ENCODE peak calls at places on chromosomes 11 and 22, in six cellular contexts. U is K562, V is kidney, B is neuronal stem cell, L is neural progenitor cell, M is fibroblast of lung. S is an unnamed sample.
A peak's percentile ranks its signal among the peaks of the same experiment; 100 is the strongest.

GRCh38 chr11:93221539-93221938 is 23.7 kb upstream of the SLC36A4 start:
- DNase-seq in U (no peak), V (no peak), B (no peak), L (no peak), M (no peak), S (no peak)

GRCh38 chr11:70456921-70457532 is 58.7 kb downstream of the CTTN start:
- DNase-seq in U (peak; percentile 57), V (no peak), B (no peak), L (no peak), M (peak; percentile 58), S (no peak)

GRCh38 chr11:35734669-35735068 is 72.1 kb downstream of the TRIM44 start:
- DNase-seq in U (no peak), V (no peak), B (no peak), L (no peak), M (no peak), S (no peak)

GRCh38 chr22:49012695-49013094 is 815.0 kb downstream of the BRD1 start:
- DNase-seq in U (no peak), V (no peak), B (no peak), L (no peak), M (no peak), S (no peak)

GRCh38 chr11:71539017-71539416 is 1.2 kb downstream of the KRTAP5-8 start:
- DNase-seq in U (no peak), V (no peak), B (no peak), L (no peak), M (no peak), S (no peak)

GRCh38 chr11:65861165-65861505 is 902 bp downstream of the MUS81 start:
- DNase-seq in U (peak; percentile 29), V (no peak), B (no peak), L (peak; percentile 43), M (peak; percentile 12), S (no peak)

GRCh38 chr11:74257934-74258553 is 53.4 kb downstream of the P4HA3 start:
- DNase-seq in U (no peak), V (no peak), B (no peak), L (no peak), M (peak; percentile 61), S (no peak)

GRCh38 chr11:7020183-7020917 is at the start of the genes NLRP14 and ZNF214:
- DNase-seq in U (peak; percentile 66), V (peak; percentile 97), B (peak; percentile 95), L (peak; percentile 98), M (peak; percentile 92), S (peak; percentile 94)

DNA sequence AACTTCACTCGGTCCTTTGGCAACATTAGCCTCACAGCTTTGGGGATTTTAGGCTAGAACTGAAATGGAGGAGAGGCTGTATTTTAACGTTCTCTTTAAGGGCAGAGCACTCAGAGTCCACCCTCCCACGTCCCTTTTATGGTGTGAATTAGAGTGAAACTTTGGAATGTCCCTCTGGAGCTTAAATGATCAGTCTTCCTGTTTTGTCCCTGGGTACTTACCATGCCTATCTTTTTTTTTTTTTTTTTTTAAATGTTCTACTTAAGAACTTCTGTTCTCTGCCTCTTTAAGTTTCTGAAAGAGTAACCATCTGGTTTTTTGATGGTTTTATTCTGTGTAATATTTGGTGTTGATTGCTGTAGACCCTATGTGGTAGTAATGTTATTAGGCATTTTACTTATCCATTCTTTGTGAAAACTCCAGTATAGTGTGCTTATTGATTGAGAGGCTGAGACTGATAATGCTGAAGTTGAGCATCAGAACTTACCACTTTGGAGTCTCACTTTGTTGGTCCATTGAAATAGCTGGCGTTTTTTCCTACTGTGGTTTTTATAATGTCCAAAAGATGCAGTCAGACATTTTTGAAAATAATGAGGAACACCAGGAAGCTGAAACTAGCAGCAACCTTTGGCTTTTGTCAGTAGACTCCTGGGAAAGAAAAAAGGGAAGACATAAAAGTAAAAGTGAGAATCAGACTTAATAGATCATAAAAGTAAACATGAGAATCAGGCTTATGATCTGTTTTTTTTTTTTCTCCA is 11.6 kb downstream of the UVRAG start:
- DNase-seq in U (no peak), V (no peak), B (no peak), L (peak; percentile 25), M (peak; percentile 41), S (no peak)
- H3K9ac ChIP-seq in U (no peak overlapping the region), V (peak overlapping the region; percentile 20), B (no peak overlapping the region), L (no peak overlapping the region), M (no peak overlapping the region), S (no peak overlapping the region)

GRCh38 chr11:96116341-96116740 is 192.4 kb upstream of the MTMR2 start:
- DNase-seq in U (no peak), V (no peak), B (no peak), L (no peak), M (no peak), S (no peak)

GRCh38 chr11:96113100-96113710 is 189.3 kb upstream of the MTMR2 start:
- DNase-seq in U (no peak), V (no peak), B (no peak), L (no peak), M (peak; percentile 78), S (no peak)

GRCh38 chr11:96111308-96111707 is 187.4 kb upstream of the MTMR2 start:
- DNase-seq in U (peak; percentile 16), V (no peak), B (no peak), L (peak; percentile 14), M (no peak), S (no peak)

GRCh38 chr11:96112192-96113099 is 188.5 kb upstream of the MTMR2 start:
- DNase-seq in U (no peak), V (no peak), B (no peak), L (no peak), M (no peak), S (no peak)

DNA sequence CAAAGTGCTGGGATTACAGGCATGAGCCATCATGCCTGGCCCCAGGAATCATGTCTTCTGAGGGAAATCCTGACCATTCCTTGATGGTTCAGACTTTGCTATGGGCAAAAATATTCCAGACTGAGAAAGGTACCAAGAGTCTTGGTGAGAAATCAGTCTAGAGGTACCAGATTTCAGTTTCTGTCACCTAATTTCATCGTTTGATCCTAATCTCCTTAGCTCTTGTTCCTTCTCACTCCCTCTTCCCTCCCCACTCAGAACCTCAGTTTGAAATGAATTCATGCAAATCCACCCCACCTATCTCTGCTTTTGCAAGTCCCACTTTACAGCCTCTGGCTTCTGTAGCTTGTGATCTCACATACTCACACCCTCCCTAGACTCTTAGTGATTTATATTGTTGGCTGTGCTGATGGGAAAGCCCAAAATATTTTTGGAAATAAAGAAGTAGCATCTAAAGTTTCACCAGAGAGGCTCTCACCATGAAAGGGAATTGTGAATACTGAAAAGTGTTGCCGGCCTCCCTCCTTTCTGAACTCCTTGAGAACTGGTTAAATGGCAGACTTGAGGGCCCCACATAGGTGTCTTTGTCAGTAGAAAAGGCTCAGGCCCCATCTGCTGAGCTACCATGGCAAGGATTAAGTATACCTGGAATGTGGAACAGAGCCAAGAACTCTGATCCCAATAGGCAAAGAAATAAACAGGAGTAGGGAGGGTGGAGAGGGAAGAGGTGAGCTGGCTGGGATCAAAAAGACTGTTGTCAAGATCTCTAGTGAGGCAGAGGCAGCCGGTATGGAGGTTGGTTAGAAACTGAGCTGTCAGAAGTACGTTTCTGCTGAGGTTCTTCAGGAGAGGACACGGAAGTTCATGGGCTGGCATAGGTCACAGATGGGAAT is 190.5 kb upstream of the MTMR2 start:
- DNase-seq in U (no peak), V (no peak), B (no peak), L (no peak), M (no peak), S (no peak)
- H3K9ac ChIP-seq in U (no peak overlapping the region), V (no peak overlapping the region), B (no peak overlapping the region), L (no peak overlapping the region), M (no peak overlapping the region), S (no peak overlapping the region)

DNA sequence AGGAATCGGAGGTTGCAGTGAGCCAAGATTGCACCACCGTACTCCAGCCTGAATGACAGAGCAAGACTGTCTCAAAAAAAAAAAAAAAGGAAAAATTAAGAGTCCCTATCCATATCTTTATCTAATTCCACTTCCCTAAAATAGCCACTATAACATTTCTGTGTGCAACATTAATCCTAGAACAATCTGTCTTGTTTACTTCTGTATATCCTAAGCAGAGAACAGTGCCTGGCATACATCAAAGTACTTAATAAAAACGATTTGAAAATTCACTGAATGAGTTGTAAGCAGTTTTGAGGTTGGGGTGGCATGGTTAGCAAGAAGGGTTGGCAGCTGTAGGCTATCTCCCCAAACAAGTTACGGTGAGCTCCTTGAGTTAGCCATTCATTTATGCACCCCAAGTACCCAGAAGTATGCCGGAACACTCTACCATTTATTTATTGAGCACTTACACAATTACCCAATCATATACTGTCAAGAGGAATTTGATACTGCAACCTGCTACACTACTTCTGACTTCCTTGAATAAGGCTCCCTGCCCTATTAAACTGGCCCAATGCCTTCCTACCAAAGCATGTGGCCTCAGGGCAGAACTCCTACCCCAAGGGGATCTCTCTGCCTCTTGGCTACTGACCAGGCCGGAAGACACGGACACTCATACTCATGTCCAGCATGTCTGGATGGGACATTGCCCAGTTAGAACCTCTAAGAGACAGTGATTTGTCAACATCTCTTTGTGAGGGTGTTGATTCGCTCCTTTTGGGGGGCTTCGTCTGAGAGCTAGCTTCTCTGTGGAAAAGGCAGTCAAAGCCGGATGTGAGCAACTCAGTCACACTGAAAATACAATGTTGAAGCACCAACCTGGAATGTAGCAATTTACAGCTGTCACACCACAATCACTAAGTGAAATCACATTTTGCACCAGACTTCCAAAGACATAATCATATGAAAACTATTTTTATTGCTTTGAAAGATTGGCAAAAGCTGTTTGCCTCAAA is 16.3 kb upstream of the TMEM41B start:
- DNase-seq in U (no peak), V (no peak), B (no peak), L (no peak), M (peak; percentile 68), S (no peak)
- H3K9ac ChIP-seq in U (no peak overlapping the region), V (no peak overlapping the region), B (no peak overlapping the region), L (no peak overlapping the region), M (no peak overlapping the region), S (no peak overlapping the region)

GRCh38 chr11:118615996-118616395 is 8.6 kb downstream of the PHLDB1 start:
- DNase-seq in U (no peak), V (peak; percentile 59), B (no peak), L (peak; percentile 78), M (no peak), S (no peak)

GRCh38 chr11:118620529-118621070 is 13.2 kb downstream of the PHLDB1 start:
- DNase-seq in U (peak; percentile 80), V (peak; percentile 68), B (no peak), L (no peak), M (peak; percentile 15), S (no peak)

GRCh38 chr11:118619444-118620205 is 12.2 kb downstream of the PHLDB1 start:
- DNase-seq in U (no peak), V (peak; percentile 70), B (no peak), L (no peak), M (peak; percentile 98), S (no peak)

GRCh38 chr11:118618991-118619375 is 11.6 kb downstream of the PHLDB1 start:
- DNase-seq in U (no peak), V (peak; percentile 63), B (no peak), L (no peak), M (peak; percentile 94), S (no peak)

DNA sequence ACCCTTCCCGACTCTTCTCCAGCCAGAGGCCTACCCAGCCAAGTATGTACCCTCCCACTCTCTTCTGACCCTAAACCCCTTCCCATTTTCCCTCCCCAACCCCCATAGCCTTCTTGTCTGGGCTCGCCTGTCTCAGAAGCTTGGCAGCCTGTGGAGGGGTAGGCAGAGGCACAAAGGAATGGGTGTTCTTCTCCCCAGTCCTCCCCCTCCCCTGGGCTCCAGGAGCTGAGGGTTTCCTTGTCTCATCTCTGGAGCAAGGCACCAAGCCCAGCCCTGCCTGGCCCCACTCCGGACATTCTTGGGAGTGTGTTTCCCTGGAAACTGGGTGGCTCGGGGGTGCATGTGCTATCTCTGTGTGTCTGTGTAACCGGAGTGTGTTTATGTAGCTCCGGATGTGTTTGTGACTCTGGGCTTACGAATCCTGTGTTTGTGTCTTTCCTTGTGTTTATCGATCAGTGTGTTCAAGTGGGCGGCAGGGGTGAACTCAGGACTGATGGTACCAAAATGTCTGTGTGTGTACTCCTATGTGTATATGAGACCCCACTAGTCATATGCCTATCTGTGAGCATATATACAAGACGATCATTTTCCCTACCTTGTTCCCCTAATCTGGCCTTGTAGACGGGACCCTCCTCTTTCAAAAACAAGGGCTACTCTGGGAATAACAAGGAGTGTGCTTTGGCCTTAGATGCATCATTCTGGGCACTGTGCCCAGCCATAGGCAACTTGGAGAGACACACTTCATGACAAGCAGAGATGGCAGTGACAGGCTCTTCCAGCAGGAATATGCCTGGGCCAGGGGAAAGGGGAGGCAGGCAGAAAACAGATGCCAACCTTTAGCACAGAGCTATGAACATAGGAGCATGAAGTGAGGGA is 10.9 kb downstream of the PHLDB1 start:
- DNase-seq in U (no peak), V (peak; percentile 87), B (no peak), L (peak; percentile 14), M (peak; percentile 91), S (no peak)
- H3K9ac ChIP-seq in U (no peak overlapping the region), V (peak overlapping the region; percentile 15), B (peak overlapping the region; percentile 14), L (no peak overlapping the region), M (peak overlapping the region; percentile 39), S (no peak overlapping the region)